ENCODE peak calls at places on chromosomes 12 and 14, in four cellular contexts. X, E, W and O are unnamed samples.

GRCh38 chr12:81296556-81297305 is 218.9 kb downstream of the ACSS3 start:
- DNase-seq in W (no peak), X (no peak), E (no peak), O (no peak)

GRCh38 chr12:29725587-29726320 is 58.0 kb downstream of the TMTC1 start:
- DNase-seq in E (no peak), W (peak), X (peak), O (no peak)

GRCh38 chr12:105358789-105359188 is 28.3 kb downstream of the C12orf75 start:
- DNase-seq in E (no peak), W (no peak), X (no peak), O (no peak)

GRCh38 chr12:130628304-130628703 is 87.8 kb downstream of the RIMBP2 start:
- DNase-seq in E (no peak), W (no peak), X (peak), O (no peak)

GRCh38 chr14:46550836-46551235 is 100.7 kb downstream of the RPL10L start:
- DNase-seq in E (no peak), X (no peak), W (no peak), O (no peak)

GRCh38 chr12:99332936-99333591 is 314.5 kb upstream of the GARIN6 start:
- DNase-seq in X (no peak), W (no peak), E (no peak), O (no peak)

GRCh38 chr14:56172571-56172971 is 54.4 kb downstream of the PELI2 start:
- DNase-seq in W (no peak), X (no peak), E (no peak), O (no peak)

GRCh38 chr12:81627336-81628189 is 131.6 kb downstream of the PPFIA2 start:
- DNase-seq in W (no peak), E (no peak), X (no peak), O (no peak)

GRCh38 chr12:9707356-9707755 is 25.5 kb downstream of the CLECL1 start:
- DNase-seq in X (no peak), E (no peak), W (no peak), O (no peak)

GRCh38 chr12:55673638-55674037 is 34.1 kb downstream of the ITGA7 start:
- DNase-seq in X (peak), E (no peak), W (no peak), O (no peak)

GRCh38 chr14:91737619-91738018 is 5.7 kb upstream of the CATSPERB start:
- DNase-seq in E (no peak), X (no peak), W (no peak), O (no peak)

GRCh38 chr12:42143401-42144173 is 1.1 kb downstream of the GXYLT1 start:
- DNase-seq in X (no peak), E (no peak), W (no peak), O (no peak)

GRCh38 chr14:31926123-31926522 is 151.0 kb upstream of the ARHGAP5 start:
- DNase-seq in W (no peak), X (no peak), E (no peak), O (no peak)

GRCh38 chr12:18502422-18502821 is 235.4 kb downstream of the PLCZ1 start:
- DNase-seq in W (no peak), X (no peak), E (no peak), O (no peak)

GRCh38 chr12:64229796-64230195 is 7.7 kb upstream of the KICS2 start:
- DNase-seq in E (no peak), W (no peak), X (no peak), O (peak)

DNA sequence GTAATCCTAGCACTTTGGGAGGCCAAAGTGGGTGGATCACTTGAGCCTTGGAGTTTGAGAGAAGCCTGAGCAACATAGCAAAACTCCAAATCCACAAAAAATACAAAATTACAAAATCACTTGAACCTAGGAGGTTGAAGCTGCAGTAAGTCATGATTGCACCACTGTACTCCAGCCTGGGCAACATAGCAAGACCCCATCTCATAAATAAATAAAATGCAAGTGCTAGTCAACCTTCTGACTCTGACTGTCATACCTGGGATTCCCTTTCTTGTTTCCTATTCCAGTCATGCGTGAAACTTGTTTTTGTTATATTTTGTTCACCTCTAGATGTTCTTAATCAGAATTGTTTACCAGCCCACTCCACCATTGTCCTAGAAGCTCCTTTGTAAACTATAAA is 31.4 kb downstream of the ABCD4 start:
- DNase-seq in E (no peak), W (no peak), X (no peak), O (no peak)
- H3K27ac ChIP-seq in E (no peak), W (no peak), X (no peak), O (no peak)

GRCh38 chr12:3727877-3728632 is 24.9 kb downstream of the CRACR2A start:
- DNase-seq in E (no peak), W (no peak), X (no peak), O (no peak)

GRCh38 chr12:3726455-3726854 is 26.5 kb downstream of the CRACR2A start:
- DNase-seq in X (no peak), E (no peak), W (no peak), O (no peak)

GRCh38 chr12:3724096-3724805 is 28.7 kb downstream of the CRACR2A start:
- DNase-seq in X (no peak), W (no peak), E (no peak), O (no peak)

GRCh38 chr12:3727354-3727753 is 25.6 kb downstream of the CRACR2A start:
- DNase-seq in X (no peak), W (no peak), E (no peak), O (no peak)

GRCh38 chr12:3725267-3726115 is 27.4 kb downstream of the CRACR2A start:
- DNase-seq in E (no peak), W (no peak), X (no peak), O (no peak)
- H3K27ac ChIP-seq in E (no peak), W (no peak), X (peak), O (no peak)

GRCh38 chr14:73807439-73807838 is 44.2 kb upstream of the PTGR2 start:
- DNase-seq in W (no peak), X (no peak), E (no peak), O (no peak)

GRCh38 chr14:73800970-73801515 is 50.6 kb upstream of the PTGR2 start:
- DNase-seq in X (no peak), W (no peak), E (no peak), O (no peak)

GRCh38 chr14:73797540-73797925 is 54.1 kb upstream of the PTGR2 start:
- DNase-seq in E (no peak), W (no peak), X (peak), O (no peak)

GRCh38 chr14:73804636-73805035 is 47.0 kb upstream of the PTGR2 start:
- DNase-seq in E (no peak), W (no peak), X (no peak), O (no peak)

DNA sequence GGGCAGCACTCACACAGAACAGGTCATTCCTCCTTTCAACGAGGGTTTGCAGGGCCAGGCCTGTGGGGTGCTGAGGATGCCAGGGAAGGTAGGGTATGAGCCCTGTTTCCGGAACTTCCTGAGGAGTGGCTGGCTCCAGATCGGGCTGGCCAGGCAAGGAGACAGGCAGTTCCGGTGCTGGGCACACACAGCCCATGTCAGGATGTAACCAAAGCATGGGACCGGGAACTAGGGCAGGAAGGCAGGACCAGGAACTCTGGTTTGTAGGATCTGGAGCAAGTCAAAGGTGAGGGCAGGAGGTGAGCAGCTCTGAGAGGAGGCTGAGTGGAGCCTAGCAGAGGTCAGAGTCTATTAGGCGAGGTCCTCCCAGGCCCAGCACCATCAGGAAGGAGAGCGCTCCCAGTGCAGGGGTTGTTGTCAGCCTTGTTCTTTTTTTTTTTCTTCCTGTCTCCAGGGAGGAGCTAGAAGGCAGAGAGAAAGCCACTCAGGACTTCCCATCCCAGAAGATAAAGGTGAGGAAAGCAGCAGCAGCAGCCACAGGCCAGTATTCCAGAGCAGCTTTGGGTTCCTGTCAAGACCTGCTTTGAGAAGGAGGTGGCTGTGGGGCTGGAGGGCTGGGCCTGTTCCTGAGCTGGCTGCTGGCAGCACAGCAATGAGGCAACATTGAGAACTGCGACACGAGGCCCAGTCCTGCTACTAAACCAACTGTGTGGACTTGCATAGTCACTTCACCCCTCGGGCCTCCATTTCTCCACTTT is 49.0 kb upstream of the PTGR2 start:
- DNase-seq in W (no peak), E (no peak), X (no peak), O (no peak)
- H3K27ac ChIP-seq in W (no peak), E (peak), X (no peak), O (no peak)

DNA sequence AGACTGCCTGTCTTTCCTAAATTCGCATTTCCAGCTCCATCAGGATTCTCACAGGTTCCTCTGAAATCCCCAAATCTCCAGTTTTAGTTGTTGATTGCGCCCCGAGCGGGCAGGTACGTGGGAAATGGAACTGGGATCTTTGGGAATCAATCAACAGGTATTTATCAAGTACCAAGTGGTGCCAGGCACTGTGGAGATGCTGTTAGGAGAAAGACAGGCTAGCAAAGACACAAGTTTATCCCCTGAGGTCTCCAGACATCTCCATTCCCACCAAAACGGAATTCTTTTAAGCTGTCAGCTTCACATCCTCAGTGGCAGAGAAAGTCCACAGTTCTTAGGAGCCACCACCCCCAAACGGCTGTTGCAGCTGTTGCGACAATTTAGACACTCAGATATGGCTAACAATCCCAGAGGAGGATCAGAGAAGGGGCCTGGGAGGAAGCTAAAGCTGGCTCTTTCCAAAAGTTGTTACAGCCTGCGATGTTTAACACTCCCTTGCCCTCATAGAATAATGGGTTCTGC is 1.8 kb upstream of the ATP5MC2 start:
- DNase-seq in W (no peak), X (no peak), E (no peak), O (no peak)
- H3K27ac ChIP-seq in W (peak), X (peak), E (peak), O (peak)

GRCh38 chr12:47772738-47773061 is 338 bp upstream of the SLC48A1 start:
- DNase-seq in X (no peak), E (no peak), W (no peak), O (no peak)
- H3K27ac ChIP-seq in X (peak), E (peak), W (peak), O (peak)

GRCh38 chr12:48032597-48032996 is 28.3 kb upstream of the COL2A1 start:
- DNase-seq in W (no peak), X (no peak), E (no peak), O (no peak)
- H3K27ac ChIP-seq in W (no peak), X (no peak), E (no peak), O (no peak)

DNA sequence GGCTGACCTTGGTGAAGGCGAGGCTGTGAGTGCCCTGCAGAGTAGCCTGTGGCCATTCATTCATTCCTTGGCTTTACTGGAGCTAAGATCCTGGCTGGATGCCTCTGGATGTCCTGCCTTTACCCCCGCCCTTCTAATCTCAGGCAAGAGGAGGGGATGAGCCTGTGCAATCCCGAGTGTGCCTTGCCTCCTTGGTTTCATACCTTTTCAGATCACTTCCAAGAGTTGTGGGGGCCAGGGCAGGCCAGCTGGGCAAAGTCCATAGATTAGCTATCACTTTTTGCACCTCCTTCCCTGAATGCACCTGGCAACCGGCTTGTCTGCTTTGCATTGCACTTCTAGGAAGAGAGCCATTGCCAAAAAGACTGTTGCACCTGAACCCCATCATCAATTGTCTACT is 1.5 kb downstream of the VRTN start:
- DNase-seq in E (peak), W (no peak), X (no peak), O (no peak)
- H3K27ac ChIP-seq in E (no peak), W (no peak), X (no peak), O (no peak)

DNA sequence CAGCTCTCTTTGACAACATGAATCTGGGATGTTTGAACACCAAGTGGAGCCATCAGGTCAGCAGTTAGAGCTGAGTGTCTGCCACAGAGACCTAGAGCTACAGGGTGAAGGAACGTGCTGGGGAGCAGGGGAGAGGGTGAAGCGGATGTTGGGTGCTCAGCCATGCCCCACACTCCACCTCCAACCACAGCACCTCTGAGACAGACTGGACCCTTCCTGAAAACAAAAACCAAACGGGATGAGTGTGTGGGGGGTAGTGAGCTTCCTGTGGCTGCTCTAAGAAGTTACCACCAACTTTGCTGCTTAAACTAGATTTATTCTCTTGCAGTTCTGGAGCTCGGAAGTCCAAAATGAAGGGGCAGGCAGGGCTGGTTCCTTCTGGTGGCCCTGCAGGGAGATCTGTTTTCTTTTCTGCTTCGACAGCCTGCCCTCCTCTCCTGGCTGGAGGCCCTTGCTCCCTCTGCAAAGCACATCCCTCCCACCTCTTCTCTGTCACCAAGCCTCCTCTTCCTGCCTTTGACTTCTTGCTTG is 5.6 kb upstream of the GOLGA3 start:
- DNase-seq in W (no peak), X (no peak), E (no peak), O (no peak)
- H3K27ac ChIP-seq in W (no peak), X (no peak), E (no peak), O (no peak)

DNA sequence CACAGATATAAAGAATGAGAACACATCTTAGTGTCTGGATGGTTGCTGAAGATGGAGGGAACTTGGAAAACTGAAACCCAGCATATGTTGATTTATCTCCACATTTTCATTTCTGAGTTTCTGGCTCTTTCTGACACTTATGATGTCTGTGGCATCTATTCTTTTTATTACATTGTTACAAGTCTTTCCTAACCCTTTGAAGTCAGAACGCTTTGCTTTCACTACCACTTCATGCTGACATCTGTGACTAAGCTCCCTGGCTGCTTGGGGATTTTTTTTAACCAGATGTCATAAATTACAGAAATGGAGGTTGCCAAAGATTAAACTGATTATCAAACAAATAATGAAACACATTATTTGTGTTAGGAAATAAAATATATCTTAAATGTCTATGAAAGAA is 188.7 kb downstream of the KITLG start:
- DNase-seq in X (no peak), W (no peak), E (no peak), O (no peak)
- H3K27ac ChIP-seq in X (no peak), W (no peak), E (no peak), O (no peak)